ENCODE peak calls at places on chromosomes 11 and 22, in nine cellular contexts. K is H7; R is CD4-positive, alpha-beta T cell; G is substantia nigra; T is activated CD4-positive, alpha-beta T cell treated with anti-CD3 and anti-CD28 coated beads, Interleukin-2, amount 50 U/mL, for 1 hour; Y is GF-D8; I is NCI-H1694; U is endothelial cell; B is stimulated activated CD4-positive, alpha-beta T cell treated with anti-CD3 and anti-CD28 coated beads, Interleukin-1b, Interleukin-23, amount 100 ng/mL, for 1 hour. Q is an unnamed sample.

GRCh38 chr22:47837703-47838102 is 1075.3 kb downstream of the TBC1D22A start:
- DNase-seq in I (no peak), U (peak), R (no peak), B (no peak), K (peak), T (no peak), G (no peak), Y (no peak), Q (no peak)

GRCh38 chr22:26527574-26528465 is 15.5 kb upstream of the TFIP11 start:
- DNase-seq in G (no peak), T (no peak), B (no peak), I (no peak), K (no peak), R (no peak), Y (no peak), U (no peak), Q (no peak)

GRCh38 chr22:48882636-48883200 is 945.0 kb downstream of the BRD1 start:
- DNase-seq in G (no peak), B (no peak), R (no peak), Y (no peak), U (no peak), I (no peak), K (no peak), T (no peak), Q (no peak)

GRCh38 chr22:21714059-21714770 is 21.4 kb downstream of the YPEL1 start:
- DNase-seq in I (no peak), U (no peak), T (no peak), R (no peak), K (no peak), B (no peak), G (no peak), Y (no peak), Q (no peak)

GRCh38 chr11:113457784-113458183 is 17.4 kb downstream of the DRD2 start:
- DNase-seq in U (no peak), G (no peak), K (peak), Y (no peak), B (no peak), T (no peak), I (peak), R (no peak), Q (no peak)

GRCh38 chr11:223026-223789 is 12.9 kb downstream of the SIRT3 start:
- DNase-seq in I (no peak), R (no peak), K (no peak), U (no peak), G (no peak), B (no peak), Y (no peak), T (no peak), Q (no peak)

GRCh38 chr11:128499613-128500213 is 87.6 kb downstream of the ETS1 start:
- DNase-seq in I (no peak), R (no peak), U (no peak), T (no peak), B (no peak), K (no peak), Y (no peak), G (no peak), Q (no peak)

GRCh38 chr22:49956914-49957825 is 3.4 kb upstream of the PIM3 start:
- DNase-seq in Y (no peak), K (no peak), U (no peak), T (no peak), I (no peak), G (no peak), R (no peak), B (no peak), Q (no peak)

GRCh38 chr22:50307891-50308596 is 598 bp upstream of the PLXNB2 start:
- DNase-seq in R (no peak), Y (no peak), I (no peak), G (no peak), B (no peak), U (no peak), T (no peak), K (peak), Q (no peak)

GRCh38 chr11:117657801-117658200 is 139.2 kb downstream of the DSCAML1 start:
- DNase-seq in T (no peak), I (no peak), U (no peak), K (no peak), B (no peak), R (no peak), Y (no peak), G (peak), Q (no peak)

GRCh38 chr22:43925433-43926348 is 2.1 kb downstream of the PNPLA3 start:
- DNase-seq in B (no peak), U (no peak), Y (no peak), I (no peak), R (no peak), T (no peak), K (peak), G (no peak), Q (no peak)

GRCh38 chr22:50245214-50246072 is 620 bp upstream of the TUBGCP6 start:
- DNase-seq in B (no peak), G (no peak), R (peak), U (no peak), K (no peak), Y (no peak), I (no peak), T (no peak), Q (no peak)

Q was measured in frontal cortex.